ENCODE peak calls at places on chromosomes 12 and 14, in ten cellular contexts. B, C, X, Y, Z, F, P, H, A and L are unnamed samples.

GRCh38 chr14:106308839-106309389 is 782.5 kb downstream of the TMEM121 start:
- DNase-seq in Z (peak; percentile 57), X (no peak), F (peak; percentile 67), A (no peak), Y (no peak), H (no peak), P (no peak), C (peak; percentile 74), B (peak; percentile 64), L (peak; percentile 61)

GRCh38 chr14:53968756-53969155 is 12.1 kb upstream of the BMP4 start:
- DNase-seq in X (no peak), C (no peak), B (no peak), A (no peak), Y (no peak), F (no peak), H (no peak), Z (no peak), P (no peak), L (no peak)

GRCh38 chr14:73633115-73633514 is 11.7 kb upstream of the DNAL1 start:
- DNase-seq in P (no peak), Z (no peak), X (no peak), A (no peak), Y (no peak), H (no peak), B (no peak), C (no peak), F (peak; percentile 55), L (no peak)

GRCh38 chr14:69553221-69553620 is 21.4 kb downstream of the CCDC177 start:
- DNase-seq in A (no peak), H (peak; percentile 75), F (no peak), Z (no peak), C (no peak), X (no peak), Y (no peak), P (no peak), B (no peak), L (peak; percentile 62)

GRCh38 chr12:41473441-41473840 is 285.3 kb downstream of the PDZRN4 start:
- DNase-seq in Z (no peak), P (no peak), X (no peak), A (no peak), C (no peak), H (no peak), B (no peak), Y (no peak), F (no peak), L (no peak)

GRCh38 chr14:90087433-90087832 is 25.6 kb downstream of the KCNK13 start:
- DNase-seq in Y (peak; percentile 22), B (no peak), A (no peak), F (peak; percentile 54), Z (peak; percentile 29), X (peak; percentile 14), H (peak; percentile 58), C (no peak), P (peak; percentile 19), L (no peak)

GRCh38 chr14:49249022-49249421 is 337.2 kb downstream of the RPS29 start:
- DNase-seq in P (no peak), Z (no peak), B (no peak), Y (no peak), X (no peak), F (no peak), C (no peak), A (no peak), H (peak; percentile 1), L (no peak)

GRCh38 chr12:27817761-27818160 is 37.7 kb upstream of the MANSC4 start:
- DNase-seq in Y (no peak), P (no peak), B (no peak), X (no peak), Z (no peak), H (no peak), F (no peak), A (no peak), C (no peak), L (no peak)

GRCh38 chr12:108814462-108815211 is 42.7 kb downstream of the SSH1 start:
- DNase-seq in F (no peak), Y (no peak), H (no peak), Z (no peak), X (no peak), B (no peak), A (no peak), C (no peak), P (no peak), L (no peak)

GRCh38 chr12:71694099-71694820 is 8.4 kb downstream of the TMEM19 start:
- DNase-seq in A (no peak), B (no peak), P (no peak), C (no peak), X (no peak), F (no peak), Y (no peak), Z (peak; percentile 28), H (no peak), L (no peak)

GRCh38 chr14:88518592-88519512 is 36.0 kb downstream of the PTPN21 start:
- DNase-seq in P (no peak), H (peak; percentile 88), F (no peak), B (no peak), Z (no peak), A (no peak), Y (no peak), X (no peak), C (no peak), L (no peak)

GRCh38 chr14:51828017-51828797 is 32.2 kb upstream of the GNG2 start:
- DNase-seq in H (peak; percentile 62), P (peak; percentile 17), Y (no peak), Z (peak; percentile 34), C (no peak), F (peak; percentile 51), A (no peak), X (no peak), B (no peak), L (peak; percentile 52)

DNA sequence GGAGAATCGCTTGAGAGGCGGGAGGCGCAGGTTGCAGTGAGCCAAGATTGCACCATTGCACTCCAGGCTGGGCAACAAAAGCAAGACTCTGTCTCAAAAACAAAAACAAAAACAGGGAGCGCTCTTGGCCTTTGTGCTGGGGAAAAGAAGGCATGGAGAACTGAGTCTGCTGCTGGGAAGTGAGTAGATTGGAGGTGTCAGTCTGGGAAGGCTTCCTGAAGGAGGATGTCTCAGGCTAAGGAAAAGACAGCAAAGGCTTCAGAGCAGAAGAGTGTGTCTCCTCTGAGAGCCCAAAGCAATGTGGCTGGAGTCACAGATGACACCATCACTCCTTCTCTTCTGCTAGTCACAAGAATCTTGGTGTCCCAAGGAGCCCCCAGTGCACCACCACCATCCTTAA is 21.0 kb upstream of the KRT18 start:
- DNase-seq in Y (no peak), X (no peak), Z (no peak), C (no peak), A (no peak), P (no peak), B (no peak), H (no peak), F (no peak), L (no peak)
- H3K4me1 ChIP-seq in Y (peaks cover 11% of the 10 kb centered on the region), X (peaks cover 39% of the 10 kb centered on the region), Z (peaks cover 39% of the 10 kb centered on the region), C (peaks cover 48% of the 10 kb centered on the region), A (no peaks in the 10 kb centered on the region), P (peaks cover 38% of the 10 kb centered on the region), B (peaks cover 26% of the 10 kb centered on the region), H (peaks cover 27% of the 10 kb centered on the region), F (peaks cover 26% of the 10 kb centered on the region), L (peaks cover 17% of the 10 kb centered on the region)

GRCh38 chr14:91806716-91807115 is 60.6 kb downstream of the TC2N start:
- DNase-seq in A (no peak), C (no peak), Z (no peak), Y (no peak), X (no peak), P (no peak), F (no peak), H (no peak), B (no peak), L (no peak)
- TF ChIP-seq CTCF in A (no peak), C (no peak), Z (no peak), Y (no peak), X (no peak), P (no peak), F (no peak), H (no peak), B (no peak), L (no peak)

GRCh38 chr14:22770481-22771187 is 4.1 kb downstream of the OXA1L start:
- DNase-seq in P (no peak), Z (no peak), F (no peak), Y (no peak), C (no peak), H (no peak), B (no peak), X (no peak), A (no peak), L (no peak)

GRCh38 chr14:22766457-22767322 is at the start of gene OXA1L:
- DNase-seq in X (peak; percentile 100), C (peak; percentile 80), A (peak; percentile 99), Z (peak; percentile 98), H (peak; percentile 98), P (peak; percentile 97), F (peak; percentile 97), Y (peak; percentile 99), B (peak; percentile 98), L (peak; percentile 92)

GRCh38 chr14:22768947-22769346 is 2.5 kb downstream of the OXA1L start:
- DNase-seq in X (no peak), Y (no peak), F (no peak), C (no peak), Z (no peak), B (no peak), H (no peak), P (no peak), A (no peak), L (no peak)

GRCh38 chr14:22767323-22767589 is 768 bp downstream of the OXA1L start:
- DNase-seq in Z (no peak), Y (no peak), C (no peak), A (no peak), P (no peak), X (no peak), B (no peak), H (no peak), F (no peak), L (no peak)

DNA sequence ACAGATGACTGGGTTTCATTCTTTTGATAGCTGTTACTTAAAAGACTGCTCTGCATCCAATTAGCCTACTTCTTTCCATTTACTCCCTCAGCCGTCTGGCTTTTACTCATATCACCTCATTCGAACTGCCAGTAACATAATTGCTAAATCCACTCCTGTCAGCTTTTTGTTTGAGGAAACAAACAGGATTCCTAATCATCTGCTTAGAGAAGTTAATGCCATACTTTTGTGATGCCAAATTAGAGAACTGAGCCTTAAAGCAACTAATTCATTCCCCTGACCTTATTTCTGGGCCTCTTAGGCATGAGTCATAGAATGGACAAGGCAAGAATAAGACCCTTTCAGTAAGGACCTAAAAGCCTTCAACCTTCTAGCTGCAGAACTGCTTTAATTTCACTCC is 2.9 kb downstream of the OXA1L start:
- DNase-seq in B (no peak), F (no peak), A (no peak), C (no peak), X (no peak), Y (no peak), H (no peak), Z (no peak), P (no peak), L (no peak)
- H3K36me3 ChIP-seq in B (peaks cover 41% of the 10 kb centered on the region), F (peaks cover 64% of the 10 kb centered on the region), A (no peaks in the 10 kb centered on the region), C (peaks cover 18% of the 10 kb centered on the region), X (peaks cover 31% of the 10 kb centered on the region), Y (peaks cover 48% of the 10 kb centered on the region), H (peaks cover 42% of the 10 kb centered on the region), Z (peaks cover 11% of the 10 kb centered on the region), P (peaks cover 59% of the 10 kb centered on the region), L (peaks cover 65% of the 10 kb centered on the region)

DNA sequence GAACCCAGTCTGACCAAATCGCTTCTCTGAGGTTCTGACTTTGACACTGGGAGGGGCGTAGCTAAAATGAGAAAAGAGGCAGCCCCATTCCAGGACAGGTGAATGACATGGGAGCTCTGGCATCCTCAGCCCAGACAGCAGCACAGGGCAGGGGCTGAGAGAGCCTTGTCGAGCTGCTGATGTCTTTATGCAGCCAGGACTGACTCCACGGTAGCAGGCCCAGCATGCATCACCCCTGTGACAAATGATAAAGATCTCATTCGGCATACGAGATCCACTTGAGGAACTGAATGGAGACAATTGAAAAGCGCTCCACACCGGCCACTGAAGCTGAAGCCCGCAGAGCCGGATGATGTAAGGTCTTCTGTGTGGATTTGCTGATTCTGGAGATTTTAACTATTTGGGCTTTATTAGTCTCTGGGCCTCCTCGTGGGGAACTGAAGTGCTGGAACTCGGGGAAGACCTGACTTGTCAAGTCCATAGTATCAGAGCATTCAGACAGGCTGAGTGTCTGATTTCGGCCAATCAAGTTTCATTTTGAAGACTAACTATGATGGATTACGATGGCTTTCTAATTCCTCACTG is 56.9 kb upstream of the MAP1LC3B2 start:
- DNase-seq in Y (no peak), X (no peak), B (no peak), A (no peak), F (no peak), H (no peak), P (no peak), C (no peak), Z (no peak), L (no peak)
- H3K4me1 ChIP-seq in Y (no peaks in the 10 kb centered on the region), X (peaks cover 11% of the 10 kb centered on the region), B (no peaks in the 10 kb centered on the region), A (peaks cover 5% of the 10 kb centered on the region), F (no peaks in the 10 kb centered on the region), H (no peaks in the 10 kb centered on the region), P (no peaks in the 10 kb centered on the region), C (peaks cover 45% of the 10 kb centered on the region), Z (no peaks in the 10 kb centered on the region), L (no peaks in the 10 kb centered on the region)